ENCODE peak calls at places on chromosomes 4 and X, in five cellular contexts. Y is cardiac muscle cell; C is ascending aorta; U is AG09309; H is CD8-positive, alpha-beta memory T cell. N is an unnamed sample.

GRCh38 chr4:93409035-93409434 is 419.5 kb upstream of the ATOH1 start:
- DNase-seq in H (no peak), U (no peak), Y (no peak), C (no peak), N (no peak)

GRCh38 chr4:10107111-10108091 is 9.2 kb downstream of the WDR1 start:
- DNase-seq in U (no peak), H (no peak), C (no peak), Y (no peak), N (no peak)

GRCh38 chr4:142091085-142091513 is 454.7 kb downstream of the IL15 start:
- DNase-seq in H (no peak), U (peak), C (no peak), Y (no peak), N (peak)

GRCh38 chr4:169492436-169493163 is 119.8 kb downstream of the NEK1 start:
- DNase-seq in C (no peak), U (no peak), Y (peak), H (no peak), N (no peak)

GRCh38 chrX:115559672-115560071 is 1.3 kb upstream of the PLS3 start:
- DNase-seq in C (no peak), Y (no peak), U (no peak), H (no peak), N (no peak)

GRCh38 chr4:172819353-172819752 is 349.3 kb upstream of the GALNT7 start:
- DNase-seq in C (no peak), Y (no peak), U (no peak), H (no peak), N (no peak)

GRCh38 chr4:146243141-146243882 is 29.0 kb downstream of the REELD1 start:
- DNase-seq in Y (no peak), C (no peak), U (no peak), H (peak), N (no peak)

GRCh38 chr4:127479031-127479622 is 153.6 kb upstream of the INTU start:
- DNase-seq in H (no peak), C (no peak), Y (peak), U (no peak), N (no peak)

DNA sequence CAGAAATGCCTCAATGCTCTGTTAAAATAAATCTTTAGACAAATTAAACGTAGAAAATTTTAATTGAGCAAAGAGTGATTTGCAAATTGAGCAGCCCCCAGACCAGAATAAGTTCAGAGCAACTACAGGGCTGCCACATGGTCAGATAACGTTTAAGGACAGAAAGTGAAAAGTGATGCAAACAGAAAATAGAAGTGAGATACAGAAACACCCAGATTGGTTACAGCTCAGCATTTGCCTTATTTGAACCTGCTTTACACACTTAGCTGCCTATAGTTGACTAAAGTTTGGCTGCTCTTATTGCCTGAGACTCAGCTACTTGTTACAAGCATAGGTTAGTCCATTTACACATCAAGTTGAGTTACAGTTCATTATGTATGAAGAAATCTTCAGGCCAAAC is 1800.8 kb upstream of the PCDH10 start:
- DNase-seq in U (no peak), Y (no peak), H (no peak), C (no peak), N (no peak)
- H3K4me3 ChIP-seq in U (no peak), Y (no peak), H (no peak), C (no peak), N (no peak)

GRCh38 chr4:6576512-6576911 is 1.5 kb downstream of the MAN2B2 start:
- DNase-seq in Y (no peak), C (no peak), H (no peak), U (no peak), N (no peak)
- H3K4me3 ChIP-seq in Y (no peak), C (no peak), H (no peak), U (no peak), N (no peak)

GRCh38 chr4:37486134-37486533 is 200.0 kb downstream of the RELL1 start:
- DNase-seq in C (no peak), Y (no peak), U (no peak), H (no peak), N (no peak)

GRCh38 chr4:37489697-37490096 is 196.5 kb downstream of the RELL1 start:
- DNase-seq in C (no peak), H (no peak), U (no peak), Y (no peak), N (no peak)

GRCh38 chr4:37483610-37484009 is 202.6 kb downstream of the RELL1 start:
- DNase-seq in U (no peak), Y (no peak), H (no peak), C (no peak), N (no peak)

GRCh38 chr4:37490391-37491347 is 195.5 kb downstream of the RELL1 start:
- DNase-seq in Y (no peak), U (no peak), C (no peak), H (no peak), N (no peak)

GRCh38 chr4:37487668-37488067 is 198.5 kb downstream of the RELL1 start:
- DNase-seq in U (no peak), C (no peak), Y (no peak), H (no peak), N (no peak)
- H3K4me3 ChIP-seq in U (no peak), C (no peak), Y (no peak), H (no peak), N (no peak)

GRCh38 chrX:137548261-137548660 is 17.7 kb upstream of the ZIC3 start:
- DNase-seq in U (no peak), C (no peak), H (no peak), Y (no peak), N (no peak)
- H3K4me3 ChIP-seq in U (no peak), C (no peak), H (no peak), Y (no peak), N (no peak)

GRCh38 chrX:40471965-40472648 is 108.7 kb upstream of the ATP6AP2 start:
- DNase-seq in H (peak), U (peak), Y (peak), C (no peak), N (peak)
- H3K4me3 ChIP-seq in H (no peak), U (no peak), Y (no peak), C (peak), N (no peak)

N was measured in kidney epithelial cell.